ENCODE peak calls at places on chromosomes 3 and 15, in eight cellular contexts. One of them, this sample, is unnamed.

GRCh38 chr15:81334768-81335447 is 11.0 kb upstream of the STARD5 start:
- DNase-seq in activated T-helper 1 cell treated with anti-CD3 and anti-CD28 coated beads, Interleukin-12 subunit alpha, Interleukin-12 subunit beta, Interleukin-2, Interleukin-4 antibody, amounts not matched to agents 30 ng/mL and 10 ng/mL and 1 ng/mL, durations not matched to agents 14 hours and 24 hours and 36 hours: no peak
- DNase-seq in COLO829: no peak
- DNase-seq in naive thymus-derived CD8-positive, alpha-beta T cell: no peak
- DNase-seq in GOT3: no peak
- DNase-seq in stimulated activated naive CD8-positive, alpha-beta T cell treated with anti-CD3 and anti-CD28 coated beads, Interleukin-15, amount 100 ng/mL, for 72 hours: no peak
- DNase-seq in T-helper 2 cell: no peak
- DNase-seq in Right ventricle myocardium superior: peak; percentile 34
- DNase-seq in this sample: no peak

GRCh38 chr15:88701561-88702095 is 62.8 kb downstream of the ISG20 start:
- DNase-seq in activated T-helper 1 cell treated with anti-CD3 and anti-CD28 coated beads, Interleukin-12 subunit alpha, Interleukin-12 subunit beta, Interleukin-2, Interleukin-4 antibody, amounts not matched to agents 30 ng/mL and 10 ng/mL and 1 ng/mL, durations not matched to agents 14 hours and 24 hours and 36 hours: no peak
- DNase-seq in Right ventricle myocardium superior: no peak
- DNase-seq in naive thymus-derived CD8-positive, alpha-beta T cell: no peak
- DNase-seq in COLO829: no peak
- DNase-seq in GOT3: no peak
- DNase-seq in stimulated activated naive CD8-positive, alpha-beta T cell treated with anti-CD3 and anti-CD28 coated beads, Interleukin-15, amount 100 ng/mL, for 72 hours: no peak
- DNase-seq in T-helper 2 cell: no peak
- DNase-seq in this sample: peak; percentile 46

GRCh38 chr3:124075758-124076157 is 83.8 kb upstream of the ROPN1 start:
- DNase-seq in Right ventricle myocardium superior: no peak
- DNase-seq in GOT3: no peak
- DNase-seq in T-helper 2 cell: no peak
- DNase-seq in activated T-helper 1 cell treated with anti-CD3 and anti-CD28 coated beads, Interleukin-12 subunit alpha, Interleukin-12 subunit beta, Interleukin-2, Interleukin-4 antibody, amounts not matched to agents 30 ng/mL and 10 ng/mL and 1 ng/mL, durations not matched to agents 14 hours and 24 hours and 36 hours: no peak
- DNase-seq in COLO829: no peak
- DNase-seq in stimulated activated naive CD8-positive, alpha-beta T cell treated with anti-CD3 and anti-CD28 coated beads, Interleukin-15, amount 100 ng/mL, for 72 hours: no peak
- DNase-seq in naive thymus-derived CD8-positive, alpha-beta T cell: no peak
- DNase-seq in this sample: no peak

GRCh38 chr3:78728406-78729145 is 1039.2 kb downstream of the ROBO1 start:
- DNase-seq in GOT3: no peak
- DNase-seq in naive thymus-derived CD8-positive, alpha-beta T cell: no peak
- DNase-seq in COLO829: peak; percentile 44
- DNase-seq in stimulated activated naive CD8-positive, alpha-beta T cell treated with anti-CD3 and anti-CD28 coated beads, Interleukin-15, amount 100 ng/mL, for 72 hours: no peak
- DNase-seq in T-helper 2 cell: no peak
- DNase-seq in activated T-helper 1 cell treated with anti-CD3 and anti-CD28 coated beads, Interleukin-12 subunit alpha, Interleukin-12 subunit beta, Interleukin-2, Interleukin-4 antibody, amounts not matched to agents 30 ng/mL and 10 ng/mL and 1 ng/mL, durations not matched to agents 14 hours and 24 hours and 36 hours: no peak
- DNase-seq in Right ventricle myocardium superior: peak; percentile 85
- DNase-seq in this sample: no peak

GRCh38 chr3:43754316-43754715 is 63.6 kb downstream of the ABHD5 start:
- DNase-seq in stimulated activated naive CD8-positive, alpha-beta T cell treated with anti-CD3 and anti-CD28 coated beads, Interleukin-15, amount 100 ng/mL, for 72 hours: no peak
- DNase-seq in COLO829: no peak
- DNase-seq in naive thymus-derived CD8-positive, alpha-beta T cell: no peak
- DNase-seq in Right ventricle myocardium superior: no peak
- DNase-seq in T-helper 2 cell: no peak
- DNase-seq in activated T-helper 1 cell treated with anti-CD3 and anti-CD28 coated beads, Interleukin-12 subunit alpha, Interleukin-12 subunit beta, Interleukin-2, Interleukin-4 antibody, amounts not matched to agents 30 ng/mL and 10 ng/mL and 1 ng/mL, durations not matched to agents 14 hours and 24 hours and 36 hours: no peak
- DNase-seq in GOT3: no peak
- DNase-seq in this sample: no peak

GRCh38 chr15:40340740-40341400 is at the start of gene CCDC9B:
- DNase-seq in COLO829: peak; percentile 81
- DNase-seq in GOT3: peak; percentile 51
- DNase-seq in stimulated activated naive CD8-positive, alpha-beta T cell treated with anti-CD3 and anti-CD28 coated beads, Interleukin-15, amount 100 ng/mL, for 72 hours: no peak
- DNase-seq in activated T-helper 1 cell treated with anti-CD3 and anti-CD28 coated beads, Interleukin-12 subunit alpha, Interleukin-12 subunit beta, Interleukin-2, Interleukin-4 antibody, amounts not matched to agents 30 ng/mL and 10 ng/mL and 1 ng/mL, durations not matched to agents 14 hours and 24 hours and 36 hours: no peak
- DNase-seq in naive thymus-derived CD8-positive, alpha-beta T cell: no peak
- DNase-seq in T-helper 2 cell: no peak
- DNase-seq in Right ventricle myocardium superior: peak; percentile 94
- DNase-seq in this sample: no peak

GRCh38 chr15:81914333-81914732 is 131.5 kb downstream of the MEX3B start:
- DNase-seq in COLO829: no peak
- DNase-seq in activated T-helper 1 cell treated with anti-CD3 and anti-CD28 coated beads, Interleukin-12 subunit alpha, Interleukin-12 subunit beta, Interleukin-2, Interleukin-4 antibody, amounts not matched to agents 30 ng/mL and 10 ng/mL and 1 ng/mL, durations not matched to agents 14 hours and 24 hours and 36 hours: no peak
- DNase-seq in GOT3: no peak
- DNase-seq in naive thymus-derived CD8-positive, alpha-beta T cell: no peak
- DNase-seq in T-helper 2 cell: no peak
- DNase-seq in stimulated activated naive CD8-positive, alpha-beta T cell treated with anti-CD3 and anti-CD28 coated beads, Interleukin-15, amount 100 ng/mL, for 72 hours: no peak
- DNase-seq in Right ventricle myocardium superior: peak; percentile 45
- DNase-seq in this sample: no peak

GRCh38 chr15:92391640-92392039 is 2.0 kb upstream of the ST8SIA2 start:
- DNase-seq in T-helper 2 cell: no peak
- DNase-seq in COLO829: no peak
- DNase-seq in naive thymus-derived CD8-positive, alpha-beta T cell: peak; percentile 6
- DNase-seq in activated T-helper 1 cell treated with anti-CD3 and anti-CD28 coated beads, Interleukin-12 subunit alpha, Interleukin-12 subunit beta, Interleukin-2, Interleukin-4 antibody, amounts not matched to agents 30 ng/mL and 10 ng/mL and 1 ng/mL, durations not matched to agents 14 hours and 24 hours and 36 hours: no peak
- DNase-seq in GOT3: no peak
- DNase-seq in stimulated activated naive CD8-positive, alpha-beta T cell treated with anti-CD3 and anti-CD28 coated beads, Interleukin-15, amount 100 ng/mL, for 72 hours: no peak
- DNase-seq in Right ventricle myocardium superior: no peak
- DNase-seq in this sample: no peak

GRCh38 chr3:195119461-195120198 is 151.3 kb downstream of the XXYLT1 start:
- DNase-seq in activated T-helper 1 cell treated with anti-CD3 and anti-CD28 coated beads, Interleukin-12 subunit alpha, Interleukin-12 subunit beta, Interleukin-2, Interleukin-4 antibody, amounts not matched to agents 30 ng/mL and 10 ng/mL and 1 ng/mL, durations not matched to agents 14 hours and 24 hours and 36 hours: no peak
- DNase-seq in COLO829: no peak
- DNase-seq in stimulated activated naive CD8-positive, alpha-beta T cell treated with anti-CD3 and anti-CD28 coated beads, Interleukin-15, amount 100 ng/mL, for 72 hours: no peak
- DNase-seq in T-helper 2 cell: no peak
- DNase-seq in GOT3: no peak
- DNase-seq in Right ventricle myocardium superior: no peak
- DNase-seq in naive thymus-derived CD8-positive, alpha-beta T cell: no peak
- DNase-seq in this sample: no peak

This sample was measured in GM12891.